ENCODE peak calls at places on chromosomes 13 and 19, in four cellular contexts. G is pancreas; U is breast epithelium; O is CD4-positive, alpha-beta T cell. A is an unnamed sample.

GRCh38 chr13:114152831-114153371 is 20.5 kb upstream of the RASA3 start:
- DNase-seq in G (no peak), U (no peak), O (no peak), A (no peak)

GRCh38 chr19:53659292-53659691 is 27.5 kb downstream of the DPRX start:
- DNase-seq in G (no peak), U (no peak), O (no peak), A (peak; percentile 0)

GRCh38 chr19:56115490-56115889 is 5.6 kb downstream of the ZNF787 start:
- DNase-seq in G (no peak), U (no peak), O (no peak), A (no peak)

GRCh38 chr13:26971990-26972888 is 199.4 kb downstream of the USP12 start:
- DNase-seq in G (peak; percentile 67), U (no peak), O (no peak), A (no peak)

GRCh38 chr13:33053397-33054066 is 37.3 kb downstream of the KL start:
- DNase-seq in G (no peak), U (no peak), O (no peak), A (no peak)

GRCh38 chr13:110415669-110416068 is 108.6 kb downstream of the COL4A2 start:
- DNase-seq in G (no peak), U (no peak), O (no peak), A (no peak)

GRCh38 chr13:63446329-63446728 is 2030.7 kb upstream of the PCDH20 start:
- DNase-seq in G (no peak), U (no peak), O (no peak), A (no peak)

GRCh38 chr19:4795400-4795799 is 3.9 kb downstream of the FEM1A start:
- DNase-seq in G (no peak), U (no peak), O (no peak), A (no peak)

GRCh38 chr13:103573446-103573845 is 507.2 kb upstream of the SLC10A2 start:
- DNase-seq in G (no peak), U (no peak), O (no peak), A (no peak)

GRCh38 chr19:10936661-10937084 is 8.1 kb downstream of the TIMM29 start:
- DNase-seq in G (peak; percentile 60), U (no peak), O (no peak), A (no peak)

DNA sequence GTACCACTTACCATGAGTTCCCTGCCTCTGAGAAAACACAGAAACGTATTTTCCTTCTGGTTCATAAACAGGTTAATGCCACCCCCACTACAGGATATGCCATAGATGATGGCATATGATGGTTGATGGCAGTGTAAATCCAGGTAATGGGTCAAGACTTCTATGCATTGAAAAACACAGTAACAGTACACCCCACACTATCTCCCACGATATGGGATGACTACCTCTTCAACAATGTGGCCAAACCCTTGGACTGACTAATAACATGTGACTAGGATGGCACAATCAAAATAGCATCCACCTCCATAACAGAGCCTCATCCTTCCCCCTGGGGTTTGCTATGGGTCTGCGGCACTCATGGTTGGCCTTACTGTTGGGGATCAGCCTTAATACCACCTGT is 22.0 kb downstream of the ZNF235 start:
- DNase-seq in G (no peak), U (no peak), O (no peak), A (no peak)
- H3K27ac ChIP-seq in G (no peak overlapping the region), U (no peak overlapping the region), O (no peak overlapping the region), A (no peak overlapping the region)

GRCh38 chr19:17532557-17532956 is 21.1 kb downstream of the PGLS start:
- DNase-seq in G (no peak), U (no peak), O (no peak), A (no peak)
- H3K27ac ChIP-seq in G (no peak overlapping the region), U (no peak overlapping the region), O (no peak overlapping the region), A (no peak overlapping the region)

DNA sequence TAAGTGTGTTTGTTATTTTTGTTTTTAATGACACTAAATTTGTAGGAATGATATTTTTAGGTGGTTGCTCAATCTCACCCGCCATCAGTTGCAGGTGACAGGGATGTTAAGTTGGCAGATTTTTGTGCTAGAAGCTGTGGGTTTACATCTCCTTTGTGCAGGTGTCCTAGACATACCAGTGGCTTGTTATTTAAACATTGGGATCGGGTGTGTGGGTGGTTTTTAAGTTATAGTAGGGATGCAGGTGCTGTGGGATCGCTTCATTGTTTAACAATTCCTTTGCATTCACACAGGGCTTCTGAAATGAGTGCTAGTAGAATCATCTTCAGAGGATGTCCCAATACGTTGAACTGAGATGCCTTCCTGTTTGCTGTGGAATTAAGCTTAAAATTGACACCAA is 100.0 kb downstream of the SHISA2 start:
- DNase-seq in G (no peak), U (no peak), O (no peak), A (no peak)
- H3K27ac ChIP-seq in G (no peak overlapping the region), U (no peak overlapping the region), O (no peak overlapping the region), A (no peak overlapping the region)

DNA sequence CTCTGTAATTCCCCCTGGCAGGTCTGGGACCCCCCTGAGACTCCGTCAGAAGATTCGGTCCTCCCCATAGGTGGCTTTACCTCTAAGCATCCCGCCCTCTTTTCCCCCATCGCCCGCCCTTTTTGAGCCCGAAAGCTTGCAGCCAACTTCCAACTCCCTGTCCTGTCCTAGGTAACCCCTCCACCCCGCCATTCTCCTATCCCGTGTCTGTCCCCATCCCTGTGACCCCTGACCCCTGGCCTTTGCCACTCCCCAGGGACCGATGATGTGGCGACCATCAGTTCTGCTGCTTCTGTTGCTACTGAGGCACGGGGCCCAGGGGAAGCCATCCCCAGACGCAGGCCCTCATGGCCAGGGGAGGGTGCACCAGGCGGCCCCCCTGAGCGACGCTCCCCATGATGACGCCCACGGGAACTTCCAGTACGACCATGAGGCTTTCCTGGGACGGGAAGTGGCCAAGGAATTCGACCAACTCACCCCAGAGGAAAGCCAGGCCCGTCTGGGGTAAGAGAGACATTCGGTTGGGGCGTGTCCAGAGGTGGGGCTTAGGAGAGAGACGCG is 488 bp downstream of the RCN3 start:
- DNase-seq in G (no peak), U (no peak), O (no peak), A (no peak)
- H3K27ac ChIP-seq in G (no peak overlapping the region), U (peak overlapping the region; percentile 68), O (no peak overlapping the region), A (no peak overlapping the region)

GRCh38 chr19:32450217-32450616 is 44.6 kb downstream of the DPY19L3 start:
- DNase-seq in G (no peak), U (no peak), O (no peak), A (no peak)
- H3K27ac ChIP-seq in G (no peak overlapping the region), U (no peak overlapping the region), O (no peak overlapping the region), A (no peak overlapping the region)

DNA sequence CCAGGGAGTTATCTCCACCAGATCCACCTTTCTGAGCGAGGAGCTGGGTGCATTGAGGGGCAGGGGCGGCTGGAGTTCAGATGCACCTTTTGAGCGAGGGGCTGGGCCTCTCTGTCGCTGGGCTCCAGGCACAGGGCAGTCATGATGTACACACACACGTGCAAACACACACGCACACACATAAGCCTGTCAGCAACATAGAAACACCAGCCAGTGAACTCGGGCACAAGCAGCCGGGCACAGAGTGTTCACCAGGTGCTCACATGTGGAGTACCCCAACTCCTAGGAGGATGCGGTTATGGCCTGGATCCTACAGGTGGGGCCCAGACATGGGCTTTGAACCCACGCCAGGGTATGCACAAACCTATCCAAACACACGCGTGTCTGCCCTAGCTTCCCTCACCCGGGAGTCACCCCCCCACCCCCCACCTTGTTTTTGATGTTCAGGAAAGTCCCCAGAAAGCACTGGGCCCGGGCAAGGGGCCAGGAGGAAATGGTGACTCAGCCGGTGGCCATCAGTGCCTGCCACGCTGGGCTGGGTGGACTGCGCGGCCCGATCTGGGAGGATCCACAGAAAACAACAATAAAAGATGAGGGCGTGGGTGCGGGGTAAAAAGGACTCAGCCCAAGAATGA is 13.3 kb downstream of the ARRDC2 start:
- DNase-seq in G (peak; percentile 89), U (peak; percentile 79), O (peak; percentile 76), A (peak; percentile 71)
- H3K27ac ChIP-seq in G (peak overlapping the region; percentile 82), U (peak overlapping the region; percentile 86), O (peak overlapping the region; percentile 58), A (peak overlapping the region; percentile 99)

GRCh38 chr19:5905072-5905778 is 553 bp downstream of the VMAC start:
- DNase-seq in G (no peak), U (no peak), O (no peak), A (no peak)
- H3K27ac ChIP-seq in G (peak overlapping the region; percentile 19), U (peak overlapping the region; percentile 93), O (peak overlapping the region; percentile 50), A (peak overlapping the region; percentile 83)

DNA sequence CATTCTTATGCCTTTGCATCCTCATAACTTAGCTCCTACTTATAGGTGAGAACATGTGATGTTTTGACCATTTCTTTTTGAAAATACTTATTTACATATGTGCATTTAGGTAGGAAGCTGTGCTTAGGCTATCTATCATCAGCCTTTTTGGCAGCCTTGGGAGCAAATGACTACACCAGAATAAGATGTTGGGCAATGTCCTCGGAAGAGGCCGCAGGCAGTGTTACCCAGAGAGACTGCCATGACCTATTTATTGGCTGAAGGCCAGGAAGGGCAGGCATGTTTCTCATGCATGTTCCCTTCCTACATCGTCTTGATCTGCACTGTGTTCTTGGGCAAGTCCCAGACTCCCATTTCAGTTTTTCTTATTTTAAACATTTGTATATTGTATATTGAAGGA is 122.2 kb downstream of the B3GLCT start:
- DNase-seq in G (no peak), U (no peak), O (no peak), A (no peak)
- H3K27ac ChIP-seq in G (no peak overlapping the region), U (no peak overlapping the region), O (no peak overlapping the region), A (no peak overlapping the region)

DNA sequence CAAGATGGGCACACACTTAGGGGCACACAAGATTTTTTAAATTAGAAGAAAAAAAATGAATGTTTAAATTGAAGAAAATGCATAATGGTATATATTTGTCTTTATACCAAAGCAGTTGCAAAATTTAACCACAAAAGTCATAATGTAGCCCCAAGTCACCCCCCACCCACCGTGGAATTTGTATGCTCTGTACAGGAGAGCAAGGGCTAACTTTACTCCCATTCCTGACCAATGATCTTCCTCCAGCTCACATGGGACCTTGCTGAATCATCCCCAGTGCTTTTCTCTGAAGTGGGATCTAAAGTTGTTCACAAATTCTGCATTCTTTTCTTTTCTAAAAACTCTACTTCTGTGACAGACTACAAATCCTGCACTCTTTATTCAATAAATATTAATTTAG is 597.0 kb downstream of the UQCRFS1 start:
- DNase-seq in G (no peak), U (no peak), O (no peak), A (no peak)
- H3K27ac ChIP-seq in G (no peak overlapping the region), U (no peak overlapping the region), O (no peak overlapping the region), A (no peak overlapping the region)

A was measured in substantia nigra.